ENCODE peak calls at places on chromosomes 7 and 10, in four cellular contexts. P is H9, C is A549, X is astrocyte. R is an unnamed sample.

GRCh38 chr10:100364735-100365391 is 17.8 kb downstream of the SCD start:
- DNase-seq in P (peak; percentile 86), C (peak; percentile 95), X (peak; percentile 81), R (no peak)

GRCh38 chr7:44639701-44640321 is 33.4 kb downstream of the OGDH start:
- DNase-seq in P (peak; percentile 48), C (peak; percentile 74), X (peak; percentile 91), R (no peak)

GRCh38 chr7:114084381-114085312 is 165.8 kb upstream of the PPP1R3A start:
- DNase-seq in P (peak; percentile 50), C (no peak), X (peak; percentile 21), R (peak; percentile 74)

GRCh38 chr7:133431134-133431711 is 178.3 kb downstream of the EXOC4 start:
- DNase-seq in P (no peak), C (no peak), X (no peak), R (no peak)

GRCh38 chr7:28570113-28570969 is 158.0 kb downstream of the CREB5 start:
- DNase-seq in P (no peak), C (peak; percentile 31), X (no peak), R (no peak)

GRCh38 chr7:39754326-39755120 is 131.2 kb downstream of the RALA start:
- DNase-seq in P (peak; percentile 74), C (no peak), X (peak; percentile 79), R (no peak)

GRCh38 chr7:138610671-138611170 is 90.4 kb downstream of the SVOPL start:
- DNase-seq in P (no peak), C (no peak), X (no peak), R (no peak)

GRCh38 chr7:83814480-83814879 is 165.5 kb upstream of the SEMA3E start:
- DNase-seq in P (no peak), C (no peak), X (no peak), R (no peak)

GRCh38 chr7:25238056-25238745 is 9.9 kb upstream of the NPVF start:
- DNase-seq in P (no peak), C (no peak), X (no peak), R (no peak)

GRCh38 chr10:71052708-71053107 is 159.7 kb upstream of the UNC5B start:
- DNase-seq in P (no peak), C (no peak), X (no peak), R (no peak)

GRCh38 chr10:3807221-3807927 is 22.4 kb upstream of the KLF6 start:
- DNase-seq in P (no peak), C (no peak), X (no peak), R (no peak)

GRCh38 chr7:85510287-85510686 is 323.4 kb upstream of the SEMA3D start:
- DNase-seq in P (no peak), C (no peak), X (no peak), R (no peak)

GRCh38 chr10:5625992-5626777 is 40.2 kb downstream of the ASB13 start:
- DNase-seq in P (no peak), C (no peak), X (no peak), R (no peak)

GRCh38 chr7:87146740-87147386 is 5.4 kb upstream of the DMTF1 start:
- DNase-seq in P (peak; percentile 41), C (no peak), X (no peak), R (peak; percentile 78)

GRCh38 chr10:85611746-85612377 is 754.7 kb downstream of the GRID1 start:
- DNase-seq in P (peak; percentile 12), C (no peak), X (no peak), R (no peak)

GRCh38 chr7:55469721-55470120 is 102.6 kb downstream of the VOPP1 start:
- DNase-seq in P (no peak), C (no peak), X (no peak), R (no peak)

GRCh38 chr10:114548662-114549061 is 109.4 kb downstream of the ABLIM1 start:
- DNase-seq in P (peak; percentile 43), C (peak; percentile 67), X (peak; percentile 26), R (no peak)

DNA sequence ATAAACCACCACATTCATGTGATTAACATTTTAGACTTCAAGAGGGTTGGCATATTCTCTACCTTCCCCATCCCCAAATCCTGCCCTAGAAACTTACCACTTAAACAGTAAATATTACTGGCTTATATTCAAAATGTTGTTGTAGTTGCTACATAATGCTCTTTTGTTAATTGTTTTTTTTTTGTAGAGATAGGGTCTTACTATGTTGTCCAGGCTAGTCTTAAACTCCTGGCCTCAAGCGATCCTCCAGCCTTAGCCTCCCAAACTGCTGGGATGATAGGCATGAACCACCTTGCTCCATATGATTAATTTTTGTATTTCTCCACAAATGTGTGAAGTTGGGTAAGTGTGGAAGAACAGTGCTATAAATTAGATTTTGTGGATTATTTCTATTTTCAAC is 6.5 kb downstream of the PDK4 start:
- DNase-seq in P (no peak), C (no peak), X (no peak), R (no peak)
- H3K4me1 ChIP-seq in P (no peaks in the 10 kb centered on the region), C (peaks cover 8% of the 10 kb centered on the region), X (no peaks in the 10 kb centered on the region), R (no peaks in the 10 kb centered on the region)

GRCh38 chr10:95500097-95500496 is 61.1 kb downstream of the SORBS1 start:
- DNase-seq in P (no peak), C (no peak), X (no peak), R (no peak)
- H3K4me1 ChIP-seq in P (peaks cover 5% of the 10 kb centered on the region), C (no peaks in the 10 kb centered on the region), X (no peaks in the 10 kb centered on the region), R (no peaks in the 10 kb centered on the region)

GRCh38 chr7:82175319-82175718 is 268.3 kb downstream of the CACNA2D1 start:
- DNase-seq in P (no peak), C (no peak), X (no peak), R (no peak)

GRCh38 chr7:82173400-82174021 is 270.1 kb downstream of the CACNA2D1 start:
- DNase-seq in P (no peak), C (no peak), X (no peak), R (no peak)

GRCh38 chr7:82183633-82184032 is 259.9 kb downstream of the CACNA2D1 start:
- DNase-seq in P (no peak), C (no peak), X (peak; percentile 95), R (no peak)

DNA sequence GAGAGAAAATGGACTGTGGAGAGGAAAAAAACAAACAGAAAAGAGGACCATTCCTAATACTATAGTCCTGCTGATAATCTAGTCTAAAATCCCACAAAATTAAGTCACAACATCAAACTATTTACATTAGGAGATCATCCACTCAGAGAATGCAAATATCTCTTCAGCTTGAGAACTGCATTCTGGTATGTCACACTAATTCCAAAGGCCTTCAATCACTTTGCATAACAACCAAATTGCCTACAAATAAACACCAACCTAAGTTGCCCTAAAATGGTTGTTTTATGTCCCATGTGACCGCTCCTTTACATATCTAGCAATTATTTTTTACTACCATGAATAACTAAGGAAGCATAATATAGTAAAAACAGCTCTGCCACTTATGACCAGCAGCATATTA is 264.3 kb downstream of the CACNA2D1 start:
- DNase-seq in P (no peak), C (no peak), X (no peak), R (no peak)
- H3K4me1 ChIP-seq in P (peaks cover 4% of the 10 kb centered on the region), C (peaks cover 9% of the 10 kb centered on the region), X (no peaks in the 10 kb centered on the region), R (no peaks in the 10 kb centered on the region)

DNA sequence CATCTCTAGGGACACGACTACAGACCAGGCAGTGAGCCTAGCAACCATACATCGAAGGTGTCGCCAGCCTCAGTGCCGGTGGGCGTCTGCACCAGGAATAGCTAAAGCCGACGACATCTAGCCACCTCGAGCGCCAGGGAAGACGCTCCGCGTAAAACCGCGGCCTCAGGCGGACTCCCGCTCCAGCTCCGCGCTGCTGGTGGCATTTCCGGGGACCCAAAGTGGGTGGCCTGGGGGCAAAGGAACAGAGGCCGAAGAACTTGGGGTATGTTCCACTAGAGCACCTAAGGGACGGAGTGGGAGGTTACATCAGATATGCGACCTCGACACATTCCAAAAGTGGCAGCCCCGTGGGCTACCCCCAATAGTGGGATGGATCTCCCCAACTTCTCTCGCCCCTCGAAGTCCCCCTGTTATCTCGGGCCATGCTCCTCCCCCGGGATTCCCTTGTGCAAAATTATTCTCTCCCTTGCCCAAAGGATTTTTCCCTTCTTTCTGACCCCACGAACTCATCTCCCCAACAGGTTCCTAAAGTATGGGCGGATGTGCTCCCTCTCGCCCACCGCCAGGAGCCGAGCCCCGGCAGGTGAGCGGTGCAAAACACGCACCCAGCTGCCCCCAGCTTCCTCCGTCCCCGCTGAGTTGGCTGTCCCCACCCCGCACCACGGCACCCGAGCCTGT is 1.2 kb downstream of the KCNMA1 start:
- DNase-seq in P (peak; percentile 46), C (no peak), X (no peak), R (no peak)
- H3K4me1 ChIP-seq in P (no peaks in the 10 kb centered on the region), C (peaks cover 25% of the 10 kb centered on the region), X (peaks cover 22% of the 10 kb centered on the region), R (peaks cover 42% of the 10 kb centered on the region)

DNA sequence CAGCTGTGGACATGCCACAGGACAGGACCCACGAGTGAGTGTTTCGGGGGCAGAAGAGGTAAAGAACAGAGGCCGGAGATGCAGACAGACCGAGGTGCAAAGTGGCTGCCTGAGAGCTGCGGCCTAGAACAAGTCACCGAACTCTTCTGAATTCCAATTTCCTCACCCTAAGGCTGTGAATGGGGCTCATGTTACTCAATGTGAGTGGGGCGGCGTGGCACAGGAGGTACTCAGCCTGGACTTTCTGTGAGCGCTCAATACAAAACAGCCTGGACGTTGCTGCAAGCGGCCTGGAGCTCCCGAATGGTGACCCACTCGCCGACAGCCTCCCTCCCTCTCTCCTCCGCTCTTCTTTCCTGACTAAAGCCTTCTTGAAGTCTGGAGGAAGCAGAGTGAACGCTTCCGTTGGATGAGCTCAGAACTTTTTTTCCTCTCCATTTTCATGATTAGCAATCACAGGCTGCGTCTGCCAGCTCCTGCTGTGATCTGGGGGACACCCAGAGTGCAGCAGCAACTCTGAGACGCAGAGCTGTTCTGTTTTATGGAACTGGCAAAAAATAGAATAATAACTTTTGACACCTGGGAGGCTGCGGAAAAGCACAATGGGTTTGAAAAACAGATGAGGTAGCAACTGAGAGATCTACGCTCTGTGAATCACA is 108.5 kb downstream of the PTPRN2 start:
- DNase-seq in P (no peak), C (no peak), X (no peak), R (no peak)
- H3K4me1 ChIP-seq in P (peaks cover 2% of the 10 kb centered on the region), C (no peaks in the 10 kb centered on the region), X (no peaks in the 10 kb centered on the region), R (no peaks in the 10 kb centered on the region)

DNA sequence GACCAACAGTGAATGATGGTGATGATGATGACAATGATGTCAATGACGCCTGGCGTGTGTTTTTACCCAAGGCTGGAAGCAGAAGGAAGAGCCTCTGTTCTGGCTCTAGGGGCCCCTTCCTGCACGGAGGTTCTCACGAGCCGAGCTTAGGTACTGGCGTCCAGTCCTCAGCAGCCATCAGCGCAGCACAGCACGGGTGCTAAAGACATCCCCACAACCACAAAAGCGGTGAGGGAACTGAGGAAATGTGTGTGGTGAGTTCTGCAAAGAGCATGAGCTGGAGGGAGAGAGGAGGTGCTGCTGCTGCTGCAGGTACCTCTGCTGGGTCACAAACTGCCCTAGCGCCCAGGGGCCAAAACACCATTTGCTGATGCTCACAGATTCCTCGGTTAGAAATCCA is 81.6 kb downstream of the SFMBT2 start:
- DNase-seq in P (no peak), C (no peak), X (no peak), R (no peak)
- H3K4me1 ChIP-seq in P (no peaks in the 10 kb centered on the region), C (no peaks in the 10 kb centered on the region), X (no peaks in the 10 kb centered on the region), R (no peaks in the 10 kb centered on the region)

GRCh38 chr7:121301441-121302213 is 27.2 kb upstream of the WNT16 start:
- DNase-seq in P (no peak), C (no peak), X (no peak), R (no peak)
- H3K4me1 ChIP-seq in P (no peaks in the 10 kb centered on the region), C (no peaks in the 10 kb centered on the region), X (peaks cover 21% of the 10 kb centered on the region), R (no peaks in the 10 kb centered on the region)

GRCh38 chr7:101673951-101674350 is 44.9 kb upstream of the MYL10 start:
- DNase-seq in P (no peak), C (no peak), X (no peak), R (no peak)

GRCh38 chr7:101669307-101669706 is 40.2 kb upstream of the MYL10 start:
- DNase-seq in P (no peak), C (peak; percentile 20), X (no peak), R (no peak)

GRCh38 chr7:101673315-101673714 is 44.2 kb upstream of the MYL10 start:
- DNase-seq in P (no peak), C (no peak), X (no peak), R (no peak)

GRCh38 chr7:101674439-101674838 is 45.3 kb upstream of the MYL10 start:
- DNase-seq in P (no peak), C (no peak), X (no peak), R (no peak)

GRCh38 chr7:101671783-101672356 is 42.8 kb upstream of the MYL10 start:
- DNase-seq in P (no peak), C (no peak), X (no peak), R (no peak)
- H3K4me1 ChIP-seq in P (no peaks in the 10 kb centered on the region), C (no peaks in the 10 kb centered on the region), X (no peaks in the 10 kb centered on the region), R (no peaks in the 10 kb centered on the region)

GRCh38 chr10:125054664-125055273 is 105.6 kb downstream of the CTBP2 start:
- DNase-seq in P (no peak), C (no peak), X (no peak), R (no peak)
- H3K4me1 ChIP-seq in P (peaks cover 9% of the 10 kb centered on the region), C (peaks cover 5% of the 10 kb centered on the region), X (peaks cover 31% of the 10 kb centered on the region), R (peaks cover 61% of the 10 kb centered on the region)

R was measured in spleen.